ENCODE peak calls at places on chromosomes 4 and X, in nine cellular contexts. H is T-helper 2 cell; N is EL; C is B cell; M is activated naive CD4-positive, alpha-beta T cell treated with anti-CD3 and anti-CD28 coated beads for 36 hours; T is ecto neural progenitor cell; U is iPS DF 19.7; K is AG09319; D is Kasumi-1. J is an unnamed sample.

GRCh38 chrX:4277122-4277521 is 563.7 kb upstream of the PRKX start:
- DNase-seq in H (no peak), N (no peak), C (no peak), M (no peak), T (no peak), U (no peak), K (no peak), D (no peak), J (no peak)

GRCh38 chr4:64230709-64231310 is 178.4 kb downstream of the TECRL start:
- DNase-seq in H (no peak), N (peak; percentile 1), C (no peak), M (no peak), T (no peak), U (no peak), K (no peak), D (peak; percentile 34), J (no peak)

GRCh38 chrX:115448146-115448545 is 112.8 kb upstream of the PLS3 start:
- DNase-seq in H (no peak), N (no peak), C (no peak), M (no peak), T (no peak), U (no peak), K (no peak), D (no peak), J (no peak)

GRCh38 chr4:52604215-52604614 is 54.9 kb downstream of the USP46 start:
- DNase-seq in H (no peak), N (no peak), C (no peak), M (no peak), T (no peak), U (no peak), K (no peak), D (no peak), J (no peak)

GRCh38 chr4:153062652-153063168 is 126.6 kb downstream of the FHDC1 start:
- DNase-seq in H (no peak), N (no peak), C (no peak), M (no peak), T (no peak), U (no peak), K (no peak), D (no peak), J (peak; percentile 6)

GRCh38 chrX:39576081-39576701 is 521.6 kb downstream of the BCOR start:
- DNase-seq in H (no peak), N (no peak), C (no peak), M (no peak), T (peak; percentile 66), U (no peak), K (no peak), D (no peak), J (no peak)

GRCh38 chr4:106893903-106894302 is 142.2 kb downstream of the DKK2 start:
- DNase-seq in H (no peak), N (no peak), C (no peak), M (no peak), T (no peak), U (no peak), K (no peak), D (no peak), J (no peak)

GRCh38 chr4:38071801-38072567 is 111.8 kb downstream of the PTTG2 start:
- DNase-seq in H (no peak), N (no peak), C (no peak), M (no peak), T (no peak), U (no peak), K (no peak), D (peak; percentile 63), J (no peak)

GRCh38 chr4:47106561-47106960 is 75.2 kb downstream of the GABRB1 start:
- DNase-seq in H (no peak), N (peak; percentile 22), C (no peak), M (no peak), T (no peak), U (no peak), K (no peak), D (no peak), J (no peak)

GRCh38 chr4:128653514-128654420 is 155.7 kb upstream of the JADE1 start:
- DNase-seq in H (no peak), N (peak; percentile 14), C (no peak), M (no peak), T (peak; percentile 54), U (no peak), K (no peak), D (no peak), J (no peak)

GRCh38 chr4:128225148-128225547 is 62.5 kb downstream of the PGRMC2 start:
- DNase-seq in H (no peak), N (peak; percentile 92), C (no peak), M (no peak), T (no peak), U (no peak), K (peak; percentile 35), D (no peak), J (no peak)

GRCh38 chr4:101067383-101067782 is 279.9 kb downstream of the PPP3CA start:
- DNase-seq in H (no peak), N (no peak), C (no peak), M (no peak), T (no peak), U (no peak), K (no peak), D (no peak), J (no peak)

GRCh38 chrX:28802625-28803024 is 215.4 kb downstream of the IL1RAPL1 start:
- DNase-seq in H (no peak), N (no peak), C (no peak), M (no peak), T (no peak), U (no peak), K (no peak), D (no peak), J (no peak)

GRCh38 chr4:15182600-15183222 is 180.4 kb downstream of the CPEB2 start:
- DNase-seq in H (no peak), N (peak; percentile 38), C (no peak), M (peak; percentile 56), T (no peak), U (no peak), K (no peak), D (no peak), J (no peak)

GRCh38 chr4:128711361-128711760 is 98.1 kb upstream of the JADE1 start:
- DNase-seq in H (no peak), N (no peak), C (no peak), M (no peak), T (no peak), U (no peak), K (no peak), D (no peak), J (no peak)

GRCh38 chr4:71235321-71236206 is 103.3 kb upstream of the SLC4A4 start:
- DNase-seq in H (no peak), N (no peak), C (no peak), M (no peak), T (no peak), U (no peak), K (no peak), D (no peak), J (no peak)

GRCh38 chrX:111003118-111003517 is 92.9 kb upstream of the PAK3 start:
- DNase-seq in H (no peak), N (no peak), C (no peak), M (no peak), T (no peak), U (no peak), K (no peak), D (no peak), J (no peak)

GRCh38 chr4:123014038-123014437 is 91.6 kb upstream of the NUDT6 start:
- DNase-seq in H (no peak), N (peak; percentile 48), C (no peak), M (no peak), T (no peak), U (no peak), K (no peak), D (no peak), J (no peak)

GRCh38 chrX:68432648-68433047 is 647 bp downstream of the OPHN1 start:
- DNase-seq in H (no peak), N (peak; percentile 31), C (no peak), M (no peak), T (no peak), U (no peak), K (no peak), D (no peak), J (no peak)

GRCh38 chr4:24802648-24803047 is 7.3 kb downstream of the SOD3 start:
- DNase-seq in H (no peak), N (no peak), C (no peak), M (no peak), T (no peak), U (no peak), K (no peak), D (no peak), J (no peak)

GRCh38 chr4:112140536-112140935 is 4.7 kb upstream of the FAM241A start:
- DNase-seq in H (no peak), N (no peak), C (no peak), M (no peak), T (no peak), U (no peak), K (no peak), D (peak; percentile 28), J (no peak)

J was measured in GDM1.